ENCODE peak calls at places on chromosomes 3 and 15, in eight cellular contexts. Y is A549, B is body of pancreas, N is heart right ventricle, S is uterus, K is cardiac muscle cell, R is upper lobe of right lung, Q is stomach. M is an unnamed sample.

GRCh38 chr15:29550834-29551465 is 271.3 kb downstream of the TJP1 start:
- DNase-seq in Q (no peak), N (no peak), K (no peak), R (no peak), S (no peak), Y (no peak), B (peak; percentile 52), M (no peak)

GRCh38 chr15:60799885-60800728 is 321.2 kb upstream of the ICE2 start:
- DNase-seq in Q (no peak), B (no peak), Y (no peak), R (no peak), N (no peak), S (no peak), K (no peak), M (peak; percentile 48)

GRCh38 chr3:129318921-129319320 is 40.3 kb downstream of the HMCES start:
- DNase-seq in B (no peak), Y (no peak), K (no peak), Q (no peak), S (no peak), R (no peak), N (no peak), M (no peak)

GRCh38 chr15:90465140-90465929 is 64.4 kb upstream of the CRTC3 start:
- DNase-seq in S (no peak), Q (no peak), K (peak; percentile 26), Y (no peak), N (no peak), R (no peak), B (no peak), M (peak; percentile 29)

GRCh38 chr3:110414851-110415250 is 656.8 kb upstream of the NECTIN3 start:
- DNase-seq in N (no peak), Q (no peak), Y (peak; percentile 57), B (no peak), S (no peak), K (no peak), R (no peak), M (peak; percentile 57)

GRCh38 chr15:84813931-84814330 is 3.2 kb upstream of the ALPK3 start:
- DNase-seq in S (no peak), Q (no peak), B (no peak), R (no peak), K (no peak), Y (no peak), N (no peak), M (no peak)

GRCh38 chr15:81293728-81294500 is 30.0 kb downstream of the STARD5 start:
- DNase-seq in R (no peak), S (no peak), K (no peak), B (no peak), Y (no peak), N (no peak), Q (peak; percentile 42), M (no peak)

GRCh38 chr15:73296621-73297353 is 72.0 kb downstream of the HCN4 start:
- DNase-seq in Y (no peak), B (no peak), R (no peak), Q (no peak), K (no peak), S (no peak), N (no peak), M (no peak)

GRCh38 chr15:28086175-28086703 is 12.9 kb downstream of the OCA2 start:
- DNase-seq in B (peak; percentile 65), Q (peak; percentile 68), K (peak; percentile 66), R (no peak), N (peak; percentile 42), S (no peak), Y (peak; percentile 70), M (peak; percentile 80)

GRCh38 chr3:172256101-172256687 is 192.1 kb downstream of the GHSR start:
- DNase-seq in K (no peak), R (no peak), N (peak; percentile 31), S (peak; percentile 65), Y (no peak), Q (no peak), B (peak; percentile 47), M (peak; percentile 87)

GRCh38 chr3:111963424-111963823 is 15.4 kb upstream of the ABHD10 start:
- DNase-seq in K (no peak), Q (no peak), R (no peak), B (no peak), S (no peak), Y (peak; percentile 39), N (no peak), M (peak; percentile 69)

DNA sequence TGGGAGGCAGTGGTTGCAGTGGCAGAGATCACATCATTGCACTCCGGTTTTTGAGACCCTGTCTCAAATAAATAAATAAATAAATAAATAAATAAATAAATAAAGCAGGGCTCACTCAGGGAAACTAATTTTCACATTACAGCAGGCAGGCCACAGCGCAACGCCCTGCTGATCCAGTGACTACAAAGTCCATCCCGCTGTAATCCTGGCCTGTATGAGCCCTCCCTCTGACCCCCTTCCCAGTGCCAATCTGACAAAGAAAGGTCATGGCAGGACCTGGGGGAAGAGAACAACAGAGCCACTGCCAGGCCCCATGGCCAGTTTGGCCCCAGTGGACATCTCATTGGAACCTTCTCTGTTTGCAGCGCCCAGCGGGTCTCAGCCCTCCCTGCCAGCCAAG is 9.3 kb downstream of the SH3BP5 start:
- DNase-seq in N (no peak), R (no peak), Y (no peak), S (no peak), B (no peak), K (no peak), Q (no peak), M (no peak)
- H3K4me1 ChIP-seq in N (peaks cover 46% of the 10 kb centered on the region), R (peaks cover 62% of the 10 kb centered on the region), Y (peaks cover 31% of the 10 kb centered on the region), S (peaks cover 33% of the 10 kb centered on the region), B (peaks cover 12% of the 10 kb centered on the region), K (peaks cover 5% of the 10 kb centered on the region), Q (no peaks in the 10 kb centered on the region), M (peaks cover 79% of the 10 kb centered on the region)

GRCh38 chr15:43792761-43793493 is 807 bp downstream of the SERF2 start:
- DNase-seq in S (no peak), R (peak; percentile 80), Q (no peak), K (peak; percentile 23), B (peak; percentile 44), Y (no peak), N (peak; percentile 49), M (peak; percentile 61)
- H3K4me3 ChIP-seq in S (peak overlapping the region; percentile 98), R (peak overlapping the region; percentile 94), Q (peak overlapping the region; percentile 63), K (peak overlapping the region; percentile 93), B (peak overlapping the region; percentile 52), Y (peak overlapping the region; percentile 100), N (peak overlapping the region; percentile 94), M (peak overlapping the region; percentile 98)

GRCh38 chr15:38257676-38258075 is 5.0 kb downstream of the SPRED1 start:
- DNase-seq in B (no peak), N (no peak), K (no peak), Q (no peak), Y (no peak), R (no peak), S (no peak), M (peak; percentile 31)
- H3K4me1 ChIP-seq in B (peaks cover 15% of the 10 kb centered on the region), N (peaks cover 15% of the 10 kb centered on the region), K (peaks cover 34% of the 10 kb centered on the region), Q (peaks cover 11% of the 10 kb centered on the region), Y (peaks cover 30% of the 10 kb centered on the region), R (peaks cover 27% of the 10 kb centered on the region), S (no peaks in the 10 kb centered on the region), M (peaks cover 66% of the 10 kb centered on the region)

GRCh38 chr15:78060232-78060631 is 17.3 kb downstream of the TBC1D2B start:
- DNase-seq in R (no peak), S (no peak), Q (no peak), B (no peak), N (no peak), K (no peak), Y (no peak), M (no peak)

GRCh38 chr15:78059110-78059839 is 18.2 kb downstream of the TBC1D2B start:
- DNase-seq in R (no peak), Q (no peak), Y (no peak), S (no peak), B (no peak), K (no peak), N (no peak), M (no peak)

GRCh38 chr15:78064544-78064943 is 13.0 kb downstream of the TBC1D2B start:
- DNase-seq in S (no peak), Y (no peak), B (no peak), K (no peak), R (no peak), Q (no peak), N (no peak), M (peak; percentile 91)

GRCh38 chr15:78063966-78064365 is 13.5 kb downstream of the TBC1D2B start:
- DNase-seq in Y (no peak), S (no peak), B (no peak), R (no peak), N (no peak), Q (no peak), K (no peak), M (no peak)

GRCh38 chr15:78061963-78062427 is 15.5 kb downstream of the TBC1D2B start:
- DNase-seq in N (no peak), K (peak; percentile 63), B (no peak), R (no peak), Y (no peak), Q (no peak), S (no peak), M (peak; percentile 75)
- H3K4me3 ChIP-seq in N (no peak overlapping the region), K (no peak overlapping the region), B (no peak overlapping the region), R (peak overlapping the region; percentile 15), Y (no peak overlapping the region), Q (no peak overlapping the region), S (no peak overlapping the region), M (peak overlapping the region; percentile 74)

GRCh38 chr3:192887701-192888100 is 30.0 kb downstream of the MB21D2 start:
- DNase-seq in B (no peak), Y (peak; percentile 81), Q (no peak), R (no peak), N (no peak), K (no peak), S (no peak), M (no peak)

GRCh38 chr3:192888121-192888520 is 29.5 kb downstream of the MB21D2 start:
- DNase-seq in Y (peak; percentile 51), R (no peak), Q (no peak), N (no peak), S (no peak), K (no peak), B (no peak), M (no peak)

GRCh38 chr3:192884831-192885356 is 32.8 kb downstream of the MB21D2 start:
- DNase-seq in K (no peak), Y (no peak), R (no peak), N (no peak), S (no peak), B (no peak), Q (no peak), M (no peak)

GRCh38 chr3:192885374-192885773 is 32.3 kb downstream of the MB21D2 start:
- DNase-seq in N (no peak), Y (no peak), K (no peak), B (no peak), R (no peak), Q (no peak), S (no peak), M (no peak)

GRCh38 chr3:192887047-192887446 is 30.6 kb downstream of the MB21D2 start:
- DNase-seq in Y (peak; percentile 93), R (no peak), K (no peak), N (no peak), S (no peak), B (no peak), Q (no peak), M (no peak)
- H3K4me1 ChIP-seq in Y (peaks cover 69% of the 10 kb centered on the region), R (peaks cover 19% of the 10 kb centered on the region), K (peaks cover 13% of the 10 kb centered on the region), N (peaks cover 11% of the 10 kb centered on the region), S (no peaks in the 10 kb centered on the region), B (peaks cover 11% of the 10 kb centered on the region), Q (peaks cover 15% of the 10 kb centered on the region), M (peaks cover 35% of the 10 kb centered on the region)

GRCh38 chr3:124837730-124838186 is 49.4 kb downstream of the ITGB5 start:
- DNase-seq in N (peak; percentile 78), R (no peak), S (peak; percentile 66), Q (peak; percentile 43), K (no peak), B (peak; percentile 52), Y (peak; percentile 99), M (peak; percentile 69)
- H3K4me3 ChIP-seq in N (no peak overlapping the region), R (no peak overlapping the region), S (no peak overlapping the region), Q (no peak overlapping the region), K (no peak overlapping the region), B (no peak overlapping the region), Y (no peak overlapping the region), M (no peak overlapping the region)

GRCh38 chr3:43288366-43288765 is 2.0 kb downstream of the SNRK start:
- DNase-seq in Q (no peak), S (no peak), K (no peak), B (no peak), R (no peak), Y (no peak), N (no peak), M (peak; percentile 72)
- H3K4me1 ChIP-seq in Q (peaks cover 46% of the 10 kb centered on the region), S (no peaks in the 10 kb centered on the region), K (peaks cover 4% of the 10 kb centered on the region), B (peaks cover 53% of the 10 kb centered on the region), R (peaks cover 45% of the 10 kb centered on the region), Y (peaks cover 21% of the 10 kb centered on the region), N (peaks cover 55% of the 10 kb centered on the region), M (peaks cover 44% of the 10 kb centered on the region)

M was measured in adipocyte.